ENCODE peak calls at places on chromosomes 7 and 10, in seven cellular contexts. A, D, O, P, W, K and B are unnamed samples. For H3K4me1, the result is how much of the 10 kb centered on the place peaks cover.

GRCh38 chr10:87715727-87716670 is 56.3 kb downstream of the PAPSS2 start:
- DNase-seq in A (no peak), K (no peak), O (no peak), D (no peak), W (no peak), P (no peak), B (no peak)

GRCh38 chr10:78473016-78473415 is 439.4 kb downstream of the RPS24 start:
- DNase-seq in A (no peak), K (no peak), O (no peak), D (peak), P (no peak), W (no peak), B (no peak)

GRCh38 chr7:11436317-11436716 is 395.7 kb downstream of the THSD7A start:
- DNase-seq in O (peak), A (no peak), K (peak), D (no peak), W (peak), P (no peak), B (no peak)

GRCh38 chr7:107044347-107045194 is at the start of gene PRKAR2B:
- DNase-seq in O (peak), P (peak), K (peak), D (peak), W (peak), A (peak), B (no peak)

GRCh38 chr10:8375137-8375536 is 320.6 kb downstream of the GATA3 start:
- DNase-seq in D (no peak), K (no peak), A (no peak), W (no peak), O (no peak), P (no peak), B (no peak)

GRCh38 chr7:78082556-78082955 is 284.0 kb downstream of the PHTF2 start:
- DNase-seq in D (no peak), W (no peak), A (no peak), O (no peak), P (no peak), K (no peak), B (no peak)

GRCh38 chr7:26690135-26690534 is 174.3 kb downstream of the SKAP2 start:
- DNase-seq in A (no peak), O (no peak), K (no peak), D (no peak), W (peak), P (no peak), B (no peak)

GRCh38 chr7:29045258-29046095 is 87.3 kb upstream of the TRIL start:
- DNase-seq in W (no peak), O (no peak), P (no peak), A (no peak), D (no peak), K (no peak), B (no peak)

GRCh38 chr10:112208981-112209380 is 25.4 kb upstream of the GPAM start:
- DNase-seq in K (peak), O (no peak), P (no peak), D (no peak), A (no peak), W (no peak), B (no peak)

GRCh38 chr7:25851332-25852248 is 300.4 kb upstream of the NFE2L3 start:
- DNase-seq in D (peak), P (peak), O (peak), A (peak), W (peak), K (peak), B (peak)

GRCh38 chr7:146736446-146737190 is 620.0 kb downstream of the CNTNAP2 start:
- DNase-seq in P (no peak), O (peak), D (no peak), W (no peak), K (peak), A (no peak), B (no peak)

GRCh38 chr7:134362587-134363483 is 46.1 kb upstream of the SLC35B4 start:
- DNase-seq in K (peak), P (no peak), A (no peak), W (no peak), O (peak), D (no peak), B (no peak)

GRCh38 chr7:20351901-20352300 is 21.2 kb downstream of the ITGB8 start:
- DNase-seq in P (peak), A (no peak), D (no peak), K (peak), W (peak), O (peak), B (no peak)

GRCh38 chr7:99779949-99780348 is 4.0 kb downstream of the CYP3A4 start:
- DNase-seq in O (no peak), A (no peak), D (no peak), K (no peak), P (no peak), W (no peak), B (no peak)

GRCh38 chr10:1687190-1687589 is 50.1 kb downstream of the ADARB2 start:
- DNase-seq in O (no peak), W (no peak), A (no peak), K (no peak), P (no peak), D (no peak), B (no peak)
- H3K4me1 ChIP-seq in O (under half), W (under half), A (under half), K (under half), P (under half), D (under half), B (under half)

GRCh38 chr10:97684866-97685394 is 2.1 kb downstream of the AVPI1 start:
- DNase-seq in P (no peak), W (no peak), O (peak), A (no peak), K (peak), D (no peak), B (peak)

GRCh38 chr10:97687785-97688781 is 1.0 kb upstream of the AVPI1 start:
- DNase-seq in W (peak), P (peak), O (peak), A (no peak), D (no peak), K (peak), B (no peak)

GRCh38 chr10:97686301-97686961 is 610 bp downstream of the AVPI1 start:
- DNase-seq in A (no peak), W (no peak), P (peak), O (no peak), D (no peak), K (peak), B (no peak)

GRCh38 chr10:97685395-97685958 is 1.6 kb downstream of the AVPI1 start:
- DNase-seq in K (peak), D (peak), O (peak), A (peak), W (peak), P (peak), B (peak)

DNA sequence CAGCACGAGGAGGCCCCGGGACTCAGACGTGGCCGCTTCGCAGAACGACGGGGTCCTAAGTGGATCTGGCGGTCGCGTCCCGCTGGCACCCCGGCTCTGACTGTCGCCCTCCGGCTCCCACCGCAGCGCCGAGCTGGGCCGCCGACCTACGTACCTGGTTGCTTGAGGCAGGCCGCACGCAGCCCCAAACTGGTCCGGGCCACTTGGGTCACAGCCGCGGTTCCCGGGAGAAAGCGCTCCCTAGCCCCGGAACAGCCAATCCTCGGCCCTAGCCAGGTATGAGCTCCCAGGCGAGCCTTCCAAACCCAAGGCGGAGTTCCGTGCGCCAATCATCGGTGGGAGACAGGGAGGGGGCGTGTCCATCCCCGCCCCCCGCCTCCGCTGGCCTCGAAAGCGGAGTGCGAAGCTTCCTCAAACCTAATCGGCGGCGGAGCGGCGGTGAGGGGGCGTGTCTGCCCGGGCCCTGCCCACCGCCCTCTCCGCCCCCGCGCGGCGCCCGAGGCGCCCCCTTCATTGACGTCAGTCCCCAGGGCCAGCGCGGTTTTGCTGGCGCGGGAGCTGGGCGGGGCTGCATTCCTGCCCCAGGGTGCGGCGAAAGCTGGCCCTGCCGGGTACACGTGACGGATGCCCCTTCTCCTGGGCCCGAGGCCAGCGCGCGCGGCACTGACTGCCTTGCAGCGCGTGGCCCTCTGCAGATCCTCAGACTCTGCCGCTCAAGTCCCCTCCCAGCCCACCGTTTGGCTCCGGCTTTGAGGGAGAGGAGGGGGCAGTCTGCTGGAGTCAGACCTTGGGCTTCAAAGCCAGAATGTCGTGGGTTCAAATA is at the start of gene AVPI1:
- DNase-seq in K (peak), W (peak), O (peak), A (peak), P (peak), D (peak), B (peak)
- H3K4me1 ChIP-seq in K (half or more), W (half or more), O (under half), A (under half), P (half or more), D (under half), B (half or more)

GRCh38 chr10:11530806-11531205 is 80.6 kb downstream of the USP6NL start:
- DNase-seq in O (no peak), P (no peak), K (no peak), A (no peak), W (no peak), D (no peak), B (no peak)
- H3K4me1 ChIP-seq in O (under half), P (under half), K (under half), A (under half), W (under half), D (under half), B (under half)

DNA sequence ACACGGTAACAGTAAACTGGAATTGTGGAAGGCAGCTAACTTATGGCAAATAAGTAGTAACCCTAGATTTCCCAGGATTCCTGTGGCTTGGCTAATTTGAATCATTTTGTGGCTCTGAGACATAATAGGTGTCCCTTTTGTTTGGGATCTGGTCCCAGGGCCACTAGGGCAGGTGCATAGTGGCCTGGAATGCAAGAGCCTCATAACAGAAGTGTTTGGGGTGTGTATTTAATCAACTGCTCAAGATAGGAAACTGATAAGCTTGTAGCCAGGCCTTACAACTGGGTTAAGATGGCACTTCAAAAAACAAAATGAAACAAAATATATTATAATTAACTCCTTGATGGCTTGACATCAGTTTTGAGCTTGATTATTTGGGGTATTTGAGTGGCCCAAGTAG is 541.8 kb downstream of the ETV1 start:
- DNase-seq in P (no peak), O (no peak), W (no peak), K (no peak), A (no peak), D (no peak), B (no peak)
- H3K4me1 ChIP-seq in P (under half), O (under half), W (under half), K (under half), A (under half), D (under half), B (under half)

GRCh38 chr10:99984201-99984600 is 25.5 kb downstream of the DNMBP start:
- DNase-seq in W (peak), D (no peak), P (no peak), A (no peak), K (peak), O (no peak), B (no peak)

GRCh38 chr10:99984635-99985034 is 25.1 kb downstream of the DNMBP start:
- DNase-seq in P (no peak), O (no peak), K (no peak), W (no peak), A (no peak), D (no peak), B (no peak)

GRCh38 chr10:99981581-99982199 is 28.1 kb downstream of the DNMBP start:
- DNase-seq in W (no peak), D (no peak), P (no peak), A (no peak), O (no peak), K (peak), B (no peak)

GRCh38 chr10:99983280-99983988 is 26.3 kb downstream of the DNMBP start:
- DNase-seq in W (no peak), D (no peak), A (no peak), O (peak), P (no peak), K (peak), B (no peak)

DNA sequence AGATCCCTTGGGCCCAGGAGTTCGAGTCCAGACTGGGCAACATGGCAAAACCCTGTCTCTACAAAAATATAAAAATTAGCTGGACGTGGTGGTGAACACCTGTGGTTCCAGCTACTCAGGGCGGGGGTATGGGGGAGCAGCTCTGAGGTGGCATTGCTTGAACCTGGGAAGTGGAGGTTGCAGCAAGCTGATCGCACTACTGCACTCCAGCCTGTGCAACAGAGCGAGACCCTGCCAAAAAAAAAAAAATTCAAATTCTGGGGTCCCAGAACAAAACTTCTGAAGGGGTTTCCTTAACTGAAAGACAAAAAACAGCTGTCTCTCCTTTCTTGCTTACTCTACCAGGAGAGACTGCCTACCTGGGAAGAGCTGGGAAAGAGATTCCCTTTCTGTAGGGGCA is 27.0 kb downstream of the DNMBP start:
- DNase-seq in P (no peak), W (no peak), O (no peak), K (no peak), A (no peak), D (no peak), B (no peak)
- H3K4me1 ChIP-seq in P (half or more), W (under half), O (under half), K (half or more), A (under half), D (under half), B (under half)

GRCh38 chr10:5423774-5424173 is 11.4 kb downstream of the NET1 start:
- DNase-seq in D (no peak), P (no peak), O (peak), A (no peak), W (no peak), K (peak), B (no peak)
- H3K4me1 ChIP-seq in D (under half), P (under half), O (under half), A (under half), W (under half), K (under half), B (under half)